ENCODE peak calls at places on chromosomes 13 and 19, in eight cellular contexts. R, P, G, E, H, B, N and F are unnamed samples.

GRCh38 chr13:33328691-33329090 is 43.1 kb upstream of the STARD13 start:
- DNase-seq in R (no peak), P (no peak), G (no peak), E (peak; percentile 27), H (no peak), B (no peak), N (no peak), F (no peak)

GRCh38 chr13:90307136-90307535 is 1040.4 kb upstream of the MIR17HG start:
- DNase-seq in R (no peak), P (no peak), G (no peak), E (no peak), H (no peak), B (no peak), N (no peak), F (no peak)

GRCh38 chr13:27620377-27621115 is at the start of gene LNX2:
- DNase-seq in R (peak; percentile 99), P (peak; percentile 96), G (peak; percentile 99), E (peak; percentile 96), H (peak; percentile 98), B (peak; percentile 98), N (peak; percentile 98), F (peak; percentile 97)

GRCh38 chr19:33434090-33434885 is 60.8 kb downstream of the CEBPG start:
- DNase-seq in R (peak; percentile 39), P (no peak), G (peak; percentile 6), E (no peak), H (peak; percentile 32), B (no peak), N (no peak), F (no peak)

GRCh38 chr19:3699071-3699740 is 1.1 kb downstream of the PIP5K1C start:
- DNase-seq in R (no peak), P (peak; percentile 50), G (peak; percentile 98), E (peak; percentile 76), H (no peak), B (peak; percentile 53), N (peak; percentile 30), F (peak; percentile 66)

GRCh38 chr19:18967358-18968146 is 26.5 kb upstream of the HOMER3 start:
- DNase-seq in R (no peak), P (peak; percentile 53), G (peak; percentile 87), E (peak; percentile 52), H (no peak), B (peak; percentile 73), N (peak; percentile 25), F (peak; percentile 41)

GRCh38 chr19:38033658-38034150 is 126.7 kb downstream of the SIPA1L3 start:
- DNase-seq in R (no peak), P (peak; percentile 82), G (no peak), E (no peak), H (no peak), B (no peak), N (peak; percentile 61), F (no peak)

GRCh38 chr19:45526143-45526542 is 18.9 kb downstream of the VASP start:
- DNase-seq in R (peak; percentile 71), P (peak; percentile 72), G (peak; percentile 96), E (peak; percentile 56), H (no peak), B (peak; percentile 76), N (peak; percentile 65), F (peak; percentile 67)

GRCh38 chr19:55778331-55778730 is 9.4 kb downstream of the RFPL4AL1 start:
- DNase-seq in R (no peak), P (no peak), G (no peak), E (no peak), H (no peak), B (no peak), N (no peak), F (no peak)

GRCh38 chr13:110258876-110259631 is 47.9 kb downstream of the COL4A1 start:
- DNase-seq in R (no peak), P (peak; percentile 54), G (no peak), E (no peak), H (no peak), B (no peak), N (no peak), F (peak; percentile 64)

GRCh38 chr13:45863716-45864590 is 12.4 kb upstream of the SIAH3 start:
- DNase-seq in R (no peak), P (no peak), G (no peak), E (no peak), H (no peak), B (no peak), N (no peak), F (no peak)

GRCh38 chr13:42284068-42284467 is 12.1 kb downstream of the AKAP11 start:
- DNase-seq in R (no peak), P (no peak), G (no peak), E (no peak), H (no peak), B (no peak), N (no peak), F (no peak)

GRCh38 chr13:110415669-110416068 is 108.6 kb downstream of the COL4A2 start:
- DNase-seq in R (no peak), P (no peak), G (no peak), E (no peak), H (no peak), B (no peak), N (no peak), F (no peak)

GRCh38 chr13:92640936-92641335 is 585.7 kb upstream of the GPC6 start:
- DNase-seq in R (no peak), P (peak; percentile 56), G (no peak), E (no peak), H (no peak), B (no peak), N (no peak), F (no peak)

GRCh38 chr13:78806457-78806856 is 147.5 kb upstream of the OBI1 start:
- DNase-seq in R (no peak), P (no peak), G (no peak), E (no peak), H (no peak), B (no peak), N (no peak), F (no peak)
- TF ChIP-seq CTCF in R (peak; percentile 31), P (peak; percentile 33), G (no peak), E (no peak), H (no peak), B (no peak), N (peak; percentile 33), F (peak; percentile 33)

GRCh38 chr19:42129399-42130253 is 2.6 kb downstream of the POU2F2 start:
- DNase-seq in R (no peak), P (peak; percentile 45), G (peak; percentile 73), E (peak; percentile 90), H (no peak), B (peak; percentile 49), N (no peak), F (peak; percentile 37)
- H3K4me3 ChIP-seq in R (no peak overlapping the region), P (no peak overlapping the region), G (no peak overlapping the region), E (peak overlapping the region; percentile 48), H (no peak overlapping the region), B (no peak overlapping the region), N (no peak overlapping the region), F (no peak overlapping the region)

GRCh38 chr13:75355609-75356008 is 126.4 kb downstream of the TBC1D4 start:
- DNase-seq in R (no peak), P (no peak), G (no peak), E (no peak), H (no peak), B (no peak), N (no peak), F (no peak)

GRCh38 chr13:75360170-75360569 is 121.8 kb downstream of the TBC1D4 start:
- DNase-seq in R (no peak), P (no peak), G (no peak), E (no peak), H (no peak), B (no peak), N (no peak), F (no peak)

GRCh38 chr13:75359266-75359665 is 122.7 kb downstream of the TBC1D4 start:
- DNase-seq in R (no peak), P (peak; percentile 98), G (peak; percentile 91), E (peak; percentile 92), H (no peak), B (no peak), N (peak; percentile 95), F (peak; percentile 68)

GRCh38 chr13:75356426-75356825 is 125.5 kb downstream of the TBC1D4 start:
- DNase-seq in R (no peak), P (peak; percentile 55), G (no peak), E (no peak), H (no peak), B (no peak), N (no peak), F (no peak)

DNA sequence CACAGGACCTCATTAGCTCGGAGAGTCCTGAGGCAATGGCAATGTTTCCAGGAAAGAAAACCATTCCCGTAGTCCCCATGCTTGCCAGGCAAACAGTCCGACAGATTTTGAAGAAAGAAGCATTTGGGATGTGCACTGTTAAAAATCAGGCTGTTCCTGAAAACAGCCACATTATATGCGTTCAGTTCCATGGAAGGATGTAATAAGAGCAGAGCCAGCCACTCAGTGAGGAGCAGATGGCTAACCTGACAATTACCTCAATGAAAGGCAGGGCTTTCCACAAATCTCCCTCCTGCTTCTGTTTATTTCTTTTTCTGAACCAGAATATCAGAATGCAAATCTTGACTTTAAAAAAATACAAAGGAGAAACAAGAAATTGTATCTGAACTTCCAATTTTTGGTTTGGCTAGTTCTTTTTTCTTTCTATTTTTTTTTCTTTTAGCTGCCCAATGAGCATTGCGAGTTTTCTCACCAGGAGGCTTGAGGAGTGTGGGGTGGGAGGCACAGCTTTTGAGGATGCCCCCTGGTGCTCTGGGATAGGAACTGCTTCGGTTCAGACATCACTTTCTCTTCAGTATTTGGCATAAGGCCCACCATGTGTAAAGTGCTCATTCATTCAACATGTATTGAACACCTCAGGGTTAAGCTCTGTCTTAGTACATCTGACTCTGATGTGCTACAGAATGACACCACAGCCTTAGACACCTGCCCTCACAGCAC is 124.2 kb downstream of the TBC1D4 start:
- DNase-seq in R (no peak), P (peak; percentile 66), G (peak; percentile 57), E (peak; percentile 50), H (no peak), B (peak; percentile 18), N (peak; percentile 72), F (peak; percentile 67)
- TF ChIP-seq CTCF in R (peak; percentile 34), P (peak; percentile 70), G (peak; percentile 74), E (peak; percentile 57), H (no peak), B (peak; percentile 28), N (peak; percentile 72), F (peak; percentile 73)

GRCh38 chr19:1855040-1855827 is 7.0 kb upstream of the REXO1 start:
- DNase-seq in R (peak; percentile 99), P (peak; percentile 65), G (peak; percentile 98), E (peak; percentile 92), H (peak; percentile 84), B (peak; percentile 89), N (peak; percentile 86), F (peak; percentile 93)

GRCh38 chr19:1854542-1855039 is 6.3 kb upstream of the REXO1 start:
- DNase-seq in R (no peak), P (no peak), G (no peak), E (peak; percentile 24), H (no peak), B (no peak), N (no peak), F (no peak)

GRCh38 chr19:1856345-1856697 is 7.1 kb downstream of the KLF16 start:
- DNase-seq in R (no peak), P (no peak), G (no peak), E (no peak), H (no peak), B (no peak), N (no peak), F (no peak)

GRCh38 chr19:1856698-1857603 is 6.4 kb downstream of the KLF16 start:
- DNase-seq in R (peak; percentile 97), P (peak; percentile 74), G (peak; percentile 100), E (peak; percentile 67), H (peak; percentile 85), B (peak; percentile 92), N (peak; percentile 71), F (peak; percentile 80)

DNA sequence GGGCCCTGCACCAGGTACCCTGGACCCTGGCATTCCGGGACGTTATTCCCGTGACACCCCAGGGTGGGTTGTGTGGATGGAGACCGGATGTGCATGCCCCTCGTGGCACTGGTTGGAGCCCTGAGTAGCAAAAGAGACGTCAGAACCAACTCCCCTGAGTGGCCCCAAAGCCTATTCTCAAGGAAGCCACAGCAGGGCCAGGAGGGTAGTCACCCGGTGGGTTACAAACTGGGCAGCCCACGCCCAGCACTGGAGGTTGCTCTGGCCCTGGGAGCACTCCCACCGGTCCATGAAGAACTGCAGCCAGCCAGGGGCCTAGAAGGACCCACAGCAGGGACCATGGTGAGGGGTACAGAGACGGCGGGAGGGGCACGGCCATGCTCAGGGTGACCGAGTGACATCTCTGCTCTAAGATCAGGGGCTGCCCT is 7.5 kb downstream of the KLF16 start:
- DNase-seq in R (no peak), P (no peak), G (no peak), E (peak; percentile 47), H (no peak), B (no peak), N (no peak), F (no peak)
- H3K4me3 ChIP-seq in R (peak overlapping the region; percentile 56), P (peak overlapping the region; percentile 30), G (peak overlapping the region; percentile 33), E (peak overlapping the region; percentile 63), H (no peak overlapping the region), B (no peak overlapping the region), N (peak overlapping the region; percentile 20), F (peak overlapping the region; percentile 46)